ENCODE peak calls at places on chromosomes 16 and 17, in six cellular contexts. P is SK-N-SH, L is left lung, R is spleen, W is mucosa of descending colon, X is pancreas. I is an unnamed sample.
A peak's percentile ranks its signal among the peaks of the same experiment; 100 is the strongest.

GRCh38 chr16:57061084-57061905 is 31.1 kb upstream of the CPNE2 start:
- DNase-seq in R (peak; percentile 87), X (no peak), P (peak; percentile 75), L (peak; percentile 83), W (no peak), I (peak; percentile 55)

GRCh38 chr16:81371106-81371505 is 56.3 kb downstream of the GAN start:
- DNase-seq in P (no peak), W (no peak), R (no peak), L (no peak), X (no peak), I (no peak)

GRCh38 chr17:81859906-81860755 is at the start of gene P4HB:
- DNase-seq in L (no peak), X (peak; percentile 96), W (no peak), P (peak; percentile 100), R (peak; percentile 98), I (peak; percentile 96)

GRCh38 chr16:56748191-56748590 is 18.3 kb downstream of the NUP93 start:
- DNase-seq in X (no peak), P (no peak), R (no peak), L (no peak), W (no peak), I (peak; percentile 40)

GRCh38 chr17:59234631-59235030 is 14.3 kb downstream of the GDPD1 start:
- DNase-seq in R (no peak), P (no peak), W (no peak), X (no peak), L (no peak), I (no peak)

GRCh38 chr16:67243481-67243880 is 3.8 kb downstream of the FHOD1 start:
- DNase-seq in L (no peak), W (peak; percentile 44), R (peak; percentile 73), P (no peak), X (no peak), I (no peak)

GRCh38 chr17:8935194-8935593 is 30.3 kb downstream of the PIK3R5 start:
- DNase-seq in X (no peak), R (peak; percentile 84), P (no peak), W (no peak), L (peak; percentile 70), I (no peak)

GRCh38 chr16:473046-474043 is 47.9 kb downstream of the RAB11FIP3 start:
- DNase-seq in X (no peak), L (no peak), P (no peak), W (no peak), R (no peak), I (no peak)

GRCh38 chr16:11094075-11094593 is 149.8 kb downstream of the CLEC16A start:
- DNase-seq in W (no peak), L (peak; percentile 73), P (no peak), R (no peak), X (peak; percentile 45), I (no peak)

GRCh38 chr17:5128905-5129535 is 13.2 kb downstream of the USP6 start:
- DNase-seq in W (no peak), X (no peak), R (no peak), P (no peak), L (no peak), I (no peak)

GRCh38 chr16:57167951-57168350 is 17.9 kb downstream of the PSME3IP1 start:
- DNase-seq in W (no peak), X (no peak), L (no peak), P (peak; percentile 46), R (no peak), I (no peak)

GRCh38 chr17:42414782-42415409 is 8.2 kb downstream of the CAVIN1 start:
- DNase-seq in R (peak; percentile 80), L (peak; percentile 72), X (no peak), W (peak; percentile 26), P (no peak), I (no peak)

GRCh38 chr16:75377971-75378386 is 55.3 kb downstream of the CFDP1 start:
- DNase-seq in X (no peak), R (no peak), W (no peak), P (no peak), L (no peak), I (no peak)

GRCh38 chr16:66899945-66900688 is 18.6 kb downstream of the CDH16 start:
- DNase-seq in L (peak; percentile 73), P (peak; percentile 81), X (peak; percentile 91), W (peak; percentile 89), R (no peak), I (peak; percentile 86)

GRCh38 chr16:27920391-27920891 is 143.1 kb downstream of the GSG1L start:
- DNase-seq in R (peak; percentile 50), P (peak; percentile 80), L (no peak), X (no peak), W (no peak), I (peak; percentile 78)

GRCh38 chr16:21026846-21027245 is 123.8 kb downstream of the DNAH3 start:
- DNase-seq in L (no peak), X (no peak), W (no peak), R (no peak), P (no peak), I (no peak)

GRCh38 chr16:4376126-4376819 is 4.6 kb downstream of the VASN start:
- DNase-seq in L (peak; percentile 88), W (peak; percentile 76), R (peak; percentile 77), P (peak; percentile 71), X (peak; percentile 90), I (no peak)

GRCh38 chr17:304461-304860 is 48.1 kb downstream of the RPH3AL start:
- DNase-seq in W (no peak), L (no peak), R (no peak), X (no peak), P (no peak), I (no peak)

GRCh38 chr16:62853887-62854286 is 817.6 kb upstream of the CDH8 start:
- DNase-seq in W (no peak), L (no peak), X (no peak), R (no peak), P (no peak), I (no peak)

GRCh38 chr16:53412549-53412948 is 21.7 kb upstream of the RBL2 start:
- DNase-seq in W (no peak), X (no peak), P (no peak), R (no peak), L (no peak), I (no peak)

GRCh38 chr17:52147872-52148271 is 10.6 kb downstream of the CA10 start:
- DNase-seq in X (no peak), P (no peak), R (no peak), L (no peak), W (no peak), I (no peak)

GRCh38 chr16:65745-66144 is 6.7 kb downstream of the RHBDF1 start:
- DNase-seq in W (peak; percentile 91), R (peak; percentile 95), L (peak; percentile 80), X (peak; percentile 96), P (peak; percentile 95), I (peak; percentile 94)

GRCh38 chr17:78935419-78936323 is 10.5 kb upstream of the TIMP2 start:
- DNase-seq in W (no peak), X (no peak), P (peak; percentile 97), L (peak; percentile 69), R (no peak), I (no peak)

GRCh38 chr17:60600490-60601431 is 768 bp downstream of the PPM1D start:
- DNase-seq in P (peak; percentile 82), R (no peak), X (peak; percentile 64), W (peak; percentile 77), L (peak; percentile 79), I (peak; percentile 80)
- TF ChIP-seq CTCF in P (peak; percentile 96), R (peak; percentile 80), X (peak; percentile 58), W (peak; percentile 77), L (peak; percentile 80), I (peak; percentile 63)

GRCh38 chr17:10628756-10629155 is 28.4 kb downstream of the MYH3 start:
- DNase-seq in W (no peak), X (no peak), R (no peak), L (no peak), P (peak; percentile 39), I (peak; percentile 45)
- TF ChIP-seq CTCF in W (no peak), X (peak; percentile 9), R (peak; percentile 28), L (peak; percentile 55), P (peak; percentile 51), I (peak; percentile 73)

DNA sequence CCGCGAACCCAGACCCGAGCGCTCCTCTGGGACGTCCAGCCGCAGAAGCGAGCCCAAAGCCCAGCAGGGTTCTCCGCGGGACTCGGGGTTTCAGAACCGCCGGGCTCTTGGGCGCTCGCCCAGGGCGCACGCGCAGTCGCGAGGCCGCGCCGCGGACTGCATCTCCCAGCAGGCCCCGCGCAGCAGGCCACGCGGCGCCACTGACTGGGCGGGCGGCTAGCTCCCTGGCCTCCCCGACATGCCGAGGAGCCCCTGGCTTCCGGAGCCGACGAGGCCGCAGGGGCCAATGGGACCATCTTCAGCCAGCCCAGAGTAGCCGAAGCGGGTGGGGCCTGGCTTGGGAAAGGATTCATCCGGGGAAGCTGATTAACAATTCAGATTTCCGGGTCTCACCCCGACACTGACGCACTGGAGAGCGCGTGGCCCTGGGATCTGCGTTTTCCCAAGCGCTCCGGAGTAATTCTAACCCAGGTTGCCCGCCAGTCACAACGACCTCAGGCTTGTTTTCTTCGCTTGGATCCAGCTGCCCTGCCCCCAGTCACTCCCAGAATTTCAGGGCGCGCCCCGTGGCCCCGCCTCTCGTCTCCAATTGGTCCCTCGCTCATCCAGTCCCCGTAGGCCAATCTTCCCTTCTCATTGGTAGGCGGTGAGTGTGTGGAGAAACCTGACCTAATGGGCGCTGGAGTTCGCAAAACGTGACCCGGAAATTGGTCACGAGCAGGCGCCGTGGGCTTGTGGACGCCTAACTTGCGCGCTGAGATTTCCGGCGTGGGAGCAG is at the start of gene ZNF263:
- DNase-seq in R (peak; percentile 97), P (peak; percentile 97), X (peak; percentile 96), W (peak; percentile 97), L (peak; percentile 96), I (peak; percentile 91)
- TF ChIP-seq CTCF in R (peak; percentile 15), P (no peak), X (no peak), W (no peak), L (no peak), I (no peak)

GRCh38 chr16:3004319-3004718 is 8.4 kb upstream of the CLDN9 start:
- DNase-seq in L (no peak), R (no peak), X (no peak), P (no peak), W (no peak), I (peak; percentile 43)

GRCh38 chr16:3001316-3001715 is 11.4 kb upstream of the CLDN9 start:
- DNase-seq in X (no peak), R (no peak), W (no peak), L (no peak), P (no peak), I (no peak)

GRCh38 chr16:3000540-3000939 is 12.2 kb upstream of the CLDN9 start:
- DNase-seq in P (no peak), W (no peak), R (no peak), L (no peak), X (no peak), I (no peak)

GRCh38 chr16:3004781-3005284 is 7.9 kb upstream of the CLDN9 start:
- DNase-seq in X (peak; percentile 74), W (peak; percentile 81), P (peak; percentile 58), L (peak; percentile 67), R (peak; percentile 89), I (no peak)

GRCh38 chr16:3003582-3004270 is 9.0 kb upstream of the CLDN9 start:
- DNase-seq in W (peak; percentile 98), L (peak; percentile 98), R (peak; percentile 98), P (peak; percentile 99), X (peak; percentile 97), I (peak; percentile 96)
- TF ChIP-seq CTCF in W (peak; percentile 35), L (peak; percentile 41), R (peak; percentile 75), P (peak; percentile 51), X (no peak), I (no peak)

DNA sequence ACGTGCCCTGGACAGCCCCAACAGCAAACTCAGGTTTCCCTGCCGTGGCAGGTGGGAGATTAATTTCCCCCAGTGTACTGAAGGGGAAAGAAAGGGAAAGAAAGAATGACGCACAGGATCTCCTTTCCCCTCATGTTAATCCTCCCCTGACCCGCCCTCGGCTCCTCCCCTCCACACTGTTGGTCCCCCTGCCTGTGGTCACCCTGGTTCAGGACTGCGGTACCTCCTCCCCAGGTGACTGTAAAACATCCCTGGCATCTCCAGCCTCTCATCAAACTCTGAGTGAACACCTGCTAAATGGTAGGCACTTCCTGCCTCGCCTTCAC is 98.2 kb downstream of the ZNF423 start:
- DNase-seq in P (no peak), R (no peak), X (no peak), W (no peak), L (no peak), I (no peak)
- TF ChIP-seq CTCF in P (no peak), R (no peak), X (no peak), W (no peak), L (no peak), I (no peak)

I was measured in glutamatergic neuron.